ENCODE peak calls at places on chromosomes 13 and 19, in four cellular contexts. One of them, this sample, is unnamed.

GRCh38 chr13:94433055-94433947 is 46.2 kb downstream of the DCT start:
- DNase-seq in gastrocnemius medialis: no peak
- DNase-seq in left ventricle myocardium inferior: no peak
- DNase-seq in lung: no peak
- DNase-seq in this sample: no peak

GRCh38 chr19:3357731-3358391 is 8.5 kb upstream of the NFIC start:
- DNase-seq in lung: no peak
- DNase-seq in left ventricle myocardium inferior: no peak
- DNase-seq in gastrocnemius medialis: no peak
- DNase-seq in this sample: no peak

GRCh38 chr13:30371649-30372265 is 50.5 kb upstream of the UBE2L5 start:
- DNase-seq in gastrocnemius medialis: no peak
- DNase-seq in left ventricle myocardium inferior: no peak
- DNase-seq in lung: no peak
- DNase-seq in this sample: no peak

GRCh38 chr13:29758591-29759114 is 91.8 kb downstream of the UBL3 start:
- DNase-seq in left ventricle myocardium inferior: no peak
- DNase-seq in gastrocnemius medialis: no peak
- DNase-seq in lung: no peak
- DNase-seq in this sample: no peak

GRCh38 chr13:28753208-28753892 is 34.6 kb upstream of the SLC46A3 start:
- DNase-seq in left ventricle myocardium inferior: peak
- DNase-seq in gastrocnemius medialis: no peak
- DNase-seq in lung: peak
- DNase-seq in this sample: peak

GRCh38 chr19:47110521-47111080 is 3.0 kb downstream of the ZC3H4 start:
- DNase-seq in left ventricle myocardium inferior: no peak
- DNase-seq in lung: no peak
- DNase-seq in gastrocnemius medialis: no peak
- DNase-seq in this sample: no peak

GRCh38 chr13:100722517-100722916 is 47.9 kb upstream of the TMTC4 start:
- DNase-seq in lung: no peak
- DNase-seq in left ventricle myocardium inferior: no peak
- DNase-seq in gastrocnemius medialis: no peak
- DNase-seq in this sample: no peak

GRCh38 chr19:48391100-48392005 is at the start of gene KDELR1:
- DNase-seq in lung: peak
- DNase-seq in left ventricle myocardium inferior: peak
- DNase-seq in gastrocnemius medialis: peak
- DNase-seq in this sample: no peak

GRCh38 chr13:106490887-106491321 is 44.6 kb downstream of the EFNB2 start:
- DNase-seq in gastrocnemius medialis: no peak
- DNase-seq in left ventricle myocardium inferior: no peak
- DNase-seq in lung: no peak
- DNase-seq in this sample: no peak

GRCh38 chr19:16075430-16076153 is 703 bp upstream of the TPM4 start:
- DNase-seq in left ventricle myocardium inferior: no peak
- DNase-seq in gastrocnemius medialis: no peak
- DNase-seq in lung: no peak
- DNase-seq in this sample: no peak

GRCh38 chr19:2084993-2085720 is 11.0 kb downstream of the MOB3A start:
- DNase-seq in left ventricle myocardium inferior: peak
- DNase-seq in lung: peak
- DNase-seq in gastrocnemius medialis: no peak
- DNase-seq in this sample: no peak

GRCh38 chr19:19027228-19027627 is 6.1 kb downstream of the SUGP2 start:
- DNase-seq in lung: no peak
- DNase-seq in left ventricle myocardium inferior: no peak
- DNase-seq in gastrocnemius medialis: no peak
- DNase-seq in this sample: no peak

GRCh38 chr19:54481326-54481930 is 8.3 kb upstream of the CDC42EP5 start:
- DNase-seq in lung: no peak
- DNase-seq in left ventricle myocardium inferior: no peak
- DNase-seq in gastrocnemius medialis: no peak
- DNase-seq in this sample: no peak

GRCh38 chr13:66887088-66887487 is 343.0 kb downstream of the PCDH9 start:
- DNase-seq in left ventricle myocardium inferior: no peak
- DNase-seq in gastrocnemius medialis: no peak
- DNase-seq in lung: no peak
- DNase-seq in this sample: peak

GRCh38 chr19:29622191-29623070 is 16.3 kb downstream of the POP4 start:
- DNase-seq in left ventricle myocardium inferior: no peak
- DNase-seq in lung: no peak
- DNase-seq in gastrocnemius medialis: no peak
- DNase-seq in this sample: no peak

GRCh38 chr19:19627716-19628498 is at the start of gene LPAR2:
- DNase-seq in gastrocnemius medialis: no peak
- DNase-seq in left ventricle myocardium inferior: no peak
- DNase-seq in lung: peak
- DNase-seq in this sample: no peak

GRCh38 chr19:2806736-2807378 is 12.8 kb upstream of the ZNF554 start:
- DNase-seq in lung: no peak
- DNase-seq in left ventricle myocardium inferior: no peak
- DNase-seq in gastrocnemius medialis: no peak
- DNase-seq in this sample: no peak

GRCh38 chr13:110042253-110042652 is 255.9 kb upstream of the IRS2 start:
- DNase-seq in left ventricle myocardium inferior: no peak
- DNase-seq in lung: no peak
- DNase-seq in gastrocnemius medialis: no peak
- DNase-seq in this sample: peak

GRCh38 chr19:18995804-18996241 is 37.5 kb downstream of the SUGP2 start:
- DNase-seq in gastrocnemius medialis: no peak
- DNase-seq in left ventricle myocardium inferior: peak
- DNase-seq in lung: peak
- DNase-seq in this sample: peak

GRCh38 chr13:20064128-20064527 is 96.7 kb downstream of the GJA3 start:
- DNase-seq in gastrocnemius medialis: no peak
- DNase-seq in left ventricle myocardium inferior: no peak
- DNase-seq in lung: no peak
- DNase-seq in this sample: no peak

GRCh38 chr19:27793128-27793643 is 1419.8 kb downstream of the UQCRFS1 start:
- DNase-seq in left ventricle myocardium inferior: peak
- DNase-seq in gastrocnemius medialis: peak
- DNase-seq in lung: peak
- DNase-seq in this sample: no peak

GRCh38 chr13:46964789-46965527 is 68.1 kb upstream of the HTR2A start:
- DNase-seq in gastrocnemius medialis: no peak
- DNase-seq in lung: no peak
- DNase-seq in left ventricle myocardium inferior: no peak
- DNase-seq in this sample: peak

GRCh38 chr19:46413262-46414031 is at the start of gene CCDC8:
- DNase-seq in left ventricle myocardium inferior: peak
- DNase-seq in lung: peak
- DNase-seq in gastrocnemius medialis: peak
- DNase-seq in this sample: peak

GRCh38 chr19:4502282-4503223 is 15.7 kb downstream of the PLIN4 start:
- DNase-seq in lung: no peak
- DNase-seq in gastrocnemius medialis: no peak
- DNase-seq in left ventricle myocardium inferior: no peak
- DNase-seq in this sample: no peak
- TF ChIP-seq CTCF in lung: no peak
- TF ChIP-seq CTCF in gastrocnemius medialis: no peak
- TF ChIP-seq CTCF in left ventricle myocardium inferior: no peak
- TF ChIP-seq CTCF in this sample: no peak

GRCh38 chr19:51799998-51800848 is 5.3 kb downstream of the FPR3 start:
- DNase-seq in gastrocnemius medialis: no peak
- DNase-seq in left ventricle myocardium inferior: peak
- DNase-seq in lung: peak
- DNase-seq in this sample: no peak
- H3K4me3 ChIP-seq in gastrocnemius medialis: no peak
- H3K4me3 ChIP-seq in left ventricle myocardium inferior: peak
- H3K4me3 ChIP-seq in lung: no peak
- H3K4me3 ChIP-seq in this sample: no peak

GRCh38 chr19:13089139-13089856 is 13.4 kb downstream of the LYL1 start:
- DNase-seq in left ventricle myocardium inferior: no peak
- DNase-seq in gastrocnemius medialis: no peak
- DNase-seq in lung: no peak
- DNase-seq in this sample: no peak
- TF ChIP-seq CTCF in left ventricle myocardium inferior: peak
- TF ChIP-seq CTCF in gastrocnemius medialis: peak
- TF ChIP-seq CTCF in lung: no peak
- TF ChIP-seq CTCF in this sample: peak

DNA sequence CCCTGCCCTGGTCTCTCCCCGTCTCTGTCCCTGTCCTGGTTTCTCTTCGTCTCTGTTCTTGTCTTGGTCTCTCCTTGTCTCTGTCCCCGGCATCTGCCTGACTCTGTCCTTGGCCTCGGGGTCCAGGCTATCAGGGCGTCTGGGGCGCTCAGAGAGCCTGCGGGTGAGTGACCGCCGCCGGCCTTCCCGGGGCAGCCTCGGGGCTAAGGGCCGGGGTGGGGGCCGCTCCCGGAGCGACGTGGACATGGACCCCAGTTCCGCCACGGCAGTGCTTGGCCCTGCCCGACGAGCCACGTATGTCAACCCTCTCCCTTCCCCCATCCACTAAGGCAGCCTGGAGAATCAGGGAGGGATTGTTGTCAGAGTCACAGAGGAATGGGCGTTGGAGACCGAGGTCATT is 14.8 kb downstream of the ARHGEF1 start:
- DNase-seq in left ventricle myocardium inferior: no peak
- DNase-seq in lung: no peak
- DNase-seq in gastrocnemius medialis: no peak
- DNase-seq in this sample: no peak
- H3K4me3 ChIP-seq in left ventricle myocardium inferior: no peak
- H3K4me3 ChIP-seq in lung: no peak
- H3K4me3 ChIP-seq in gastrocnemius medialis: no peak
- H3K4me3 ChIP-seq in this sample: no peak

DNA sequence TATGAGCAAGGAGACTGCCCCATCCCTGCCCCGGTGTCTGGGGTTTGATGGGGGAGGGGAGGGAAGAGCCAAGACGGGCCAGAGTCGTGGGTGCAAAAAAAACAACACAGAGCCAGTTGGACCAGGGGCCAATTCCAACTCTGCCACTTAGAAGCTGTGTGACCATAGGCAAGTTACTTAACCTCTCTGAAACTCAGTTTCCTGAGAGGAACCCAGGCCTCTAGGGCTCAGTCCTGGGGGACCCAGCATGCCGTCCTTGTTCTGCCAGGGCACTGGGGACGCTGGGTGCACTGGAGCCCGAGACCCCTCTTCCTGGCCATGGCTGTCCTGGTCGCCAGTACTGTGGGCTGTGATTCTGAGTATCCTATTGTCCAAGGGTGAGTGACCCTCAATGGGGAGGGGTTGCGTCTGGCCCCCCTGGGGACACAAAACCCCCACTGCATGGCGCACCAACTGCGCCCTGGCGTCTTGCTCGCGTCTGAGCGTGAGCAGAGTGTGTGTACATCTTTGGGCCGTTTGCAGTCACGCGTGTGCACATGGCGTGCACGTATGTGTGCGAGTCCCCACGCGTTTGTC is 24.6 kb downstream of the CLEC4M start:
- DNase-seq in left ventricle myocardium inferior: no peak
- DNase-seq in lung: no peak
- DNase-seq in gastrocnemius medialis: no peak
- DNase-seq in this sample: no peak
- TF ChIP-seq CTCF in left ventricle myocardium inferior: no peak
- TF ChIP-seq CTCF in lung: no peak
- TF ChIP-seq CTCF in gastrocnemius medialis: no peak
- TF ChIP-seq CTCF in this sample: no peak

GRCh38 chr19:56837492-56837891 is 3.0 kb downstream of the PEG3 start:
- DNase-seq in lung: peak
- DNase-seq in gastrocnemius medialis: peak
- DNase-seq in left ventricle myocardium inferior: peak
- DNase-seq in this sample: no peak
- H3K4me3 ChIP-seq in lung: peak
- H3K4me3 ChIP-seq in gastrocnemius medialis: peak
- H3K4me3 ChIP-seq in left ventricle myocardium inferior: peak
- H3K4me3 ChIP-seq in this sample: no peak

GRCh38 chr19:5225486-5226345 is 114.9 kb downstream of the PTPRS start:
- DNase-seq in gastrocnemius medialis: no peak
- DNase-seq in left ventricle myocardium inferior: no peak
- DNase-seq in lung: no peak
- DNase-seq in this sample: no peak
- TF ChIP-seq CTCF in gastrocnemius medialis: peak
- TF ChIP-seq CTCF in left ventricle myocardium inferior: peak
- TF ChIP-seq CTCF in lung: no peak
- TF ChIP-seq CTCF in this sample: peak

GRCh38 chr13:97548138-97548537 is 114.2 kb downstream of the RAP2A start:
- DNase-seq in gastrocnemius medialis: no peak
- DNase-seq in lung: no peak
- DNase-seq in left ventricle myocardium inferior: no peak
- DNase-seq in this sample: no peak

GRCh38 chr13:97542102-97542501 is 108.1 kb downstream of the RAP2A start:
- DNase-seq in gastrocnemius medialis: no peak
- DNase-seq in left ventricle myocardium inferior: no peak
- DNase-seq in lung: no peak
- DNase-seq in this sample: no peak

GRCh38 chr13:97540696-97541095 is 106.7 kb downstream of the RAP2A start:
- DNase-seq in left ventricle myocardium inferior: no peak
- DNase-seq in lung: no peak
- DNase-seq in gastrocnemius medialis: no peak
- DNase-seq in this sample: no peak

GRCh38 chr13:97539651-97540230 is 105.8 kb downstream of the RAP2A start:
- DNase-seq in left ventricle myocardium inferior: no peak
- DNase-seq in gastrocnemius medialis: no peak
- DNase-seq in lung: no peak
- DNase-seq in this sample: no peak

DNA sequence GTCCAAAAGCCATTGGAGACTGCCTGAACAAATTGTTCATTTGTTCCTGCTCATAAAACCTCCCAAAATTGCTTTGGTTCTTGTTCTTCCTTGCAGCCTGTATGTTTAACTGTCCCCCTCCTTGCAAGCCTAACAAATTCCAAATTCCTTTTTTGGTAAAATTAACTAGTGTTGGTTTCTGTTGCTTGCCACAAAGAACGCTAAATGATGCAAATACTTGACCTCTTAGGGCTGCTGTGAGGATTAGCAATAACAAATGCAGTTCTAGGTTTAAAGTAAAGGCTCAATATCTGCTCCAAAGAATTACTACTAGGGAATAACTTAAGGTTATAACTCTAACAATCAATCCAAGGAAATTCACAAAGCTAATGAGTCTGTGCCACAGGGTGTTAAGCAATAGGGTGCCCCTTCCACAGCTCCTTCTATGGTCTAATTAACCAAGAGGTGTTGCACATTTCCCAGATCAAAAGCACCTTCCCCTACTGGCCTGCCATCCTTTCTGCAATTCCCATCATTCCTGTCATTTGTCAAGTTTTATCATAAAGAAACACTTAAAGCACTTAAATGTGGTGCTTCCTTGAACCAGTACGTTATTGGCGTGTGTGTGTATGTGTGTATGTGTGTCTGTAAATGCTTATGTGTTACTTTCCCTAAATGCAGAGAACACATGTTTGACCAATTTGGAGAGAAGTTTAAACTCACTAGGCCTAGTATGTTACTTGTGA is 110.2 kb downstream of the RAP2A start:
- DNase-seq in lung: no peak
- DNase-seq in gastrocnemius medialis: no peak
- DNase-seq in left ventricle myocardium inferior: no peak
- DNase-seq in this sample: no peak
- H3K4me3 ChIP-seq in lung: no peak
- H3K4me3 ChIP-seq in gastrocnemius medialis: no peak
- H3K4me3 ChIP-seq in left ventricle myocardium inferior: no peak
- H3K4me3 ChIP-seq in this sample: no peak

DNA sequence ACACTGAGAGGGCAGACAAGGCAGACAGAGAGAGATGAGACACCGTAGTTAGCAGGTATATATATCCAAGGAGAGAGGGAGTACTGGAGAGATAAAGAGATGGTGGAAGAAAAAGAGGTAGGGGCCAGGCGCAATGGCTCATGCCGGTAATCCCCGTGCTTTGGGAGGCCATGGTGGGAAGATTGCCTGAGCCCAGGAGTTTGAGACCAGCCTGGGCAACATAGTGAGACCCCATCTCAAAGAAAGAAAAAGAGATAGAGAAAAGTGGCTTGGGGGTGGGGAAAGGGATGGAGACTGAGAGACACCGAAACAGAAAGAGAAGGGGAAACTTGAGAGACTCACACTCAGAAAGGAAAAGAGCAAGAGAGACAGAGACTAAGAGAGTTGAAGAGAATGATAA is 2.5 kb downstream of the RAB4B start:
- DNase-seq in left ventricle myocardium inferior: no peak
- DNase-seq in gastrocnemius medialis: no peak
- DNase-seq in lung: no peak
- DNase-seq in this sample: no peak
- TF ChIP-seq CTCF in left ventricle myocardium inferior: no peak
- TF ChIP-seq CTCF in gastrocnemius medialis: no peak
- TF ChIP-seq CTCF in lung: no peak
- TF ChIP-seq CTCF in this sample: no peak

This sample was measured in BJ.